ENCODE peak calls at places on chromosomes 3 and 15, in five cellular contexts. G is HL-60, Q is iPS-NIHi11, U is WTC11, I is T-helper 9 cell. V is an unnamed sample.

GRCh38 chr3:49775538-49775937 is 10.8 kb downstream of the IP6K1 start:
- DNase-seq in G (no peak), Q (no peak), U (no peak), I (no peak), V (no peak)

GRCh38 chr3:64685800-64686445 is 1.9 kb downstream of the ADAMTS9 start:
- DNase-seq in G (no peak), Q (peak; percentile 76), U (peak; percentile 91), I (no peak), V (no peak)

GRCh38 chr3:116065496-116065895 is 379.8 kb downstream of the LSAMP start:
- DNase-seq in G (no peak), Q (no peak), U (no peak), I (no peak), V (no peak)

GRCh38 chr3:143562789-143563188 is 285.5 kb downstream of the SLC9A9 start:
- DNase-seq in G (no peak), Q (no peak), U (no peak), I (no peak), V (no peak)

GRCh38 chr15:96347181-96348111 is 16.9 kb downstream of the NR2F2 start:
- DNase-seq in G (peak; percentile 54), Q (no peak), U (peak; percentile 45), I (no peak), V (no peak)

GRCh38 chr3:183711516-183711915 is 13.9 kb downstream of the YEATS2 start:
- DNase-seq in G (no peak), Q (no peak), U (no peak), I (no peak), V (no peak)

GRCh38 chr3:131535131-131535530 is 32.4 kb upstream of the MRPL3 start:
- DNase-seq in G (no peak), Q (no peak), U (no peak), I (no peak), V (no peak)

GRCh38 chr15:73755481-73755880 is 2.3 kb upstream of the INSYN1 start:
- DNase-seq in G (no peak), Q (no peak), U (no peak), I (no peak), V (no peak)

GRCh38 chr15:60120100-60120499 is 116.0 kb downstream of the FOXB1 start:
- DNase-seq in G (no peak), Q (peak; percentile 17), U (peak; percentile 32), I (no peak), V (no peak)

GRCh38 chr3:155321418-155321817 is 27.9 kb upstream of the STRIT1 start:
- DNase-seq in G (no peak), Q (no peak), U (no peak), I (no peak), V (no peak)

GRCh38 chr3:192887047-192887446 is 30.6 kb downstream of the MB21D2 start:
- DNase-seq in G (no peak), Q (no peak), U (no peak), I (no peak), V (no peak)

GRCh38 chr3:144363856-144364255 is 392.2 kb downstream of the DIPK2A start:
- DNase-seq in G (no peak), Q (no peak), U (no peak), I (no peak), V (no peak)

GRCh38 chr3:13025090-13025489 is 48.1 kb downstream of the IQSEC1 start:
- DNase-seq in G (no peak), Q (no peak), U (no peak), I (no peak), V (no peak)

GRCh38 chr15:70503798-70504304 is 259.5 kb downstream of the UACA start:
- DNase-seq in G (no peak), Q (no peak), U (no peak), I (no peak), V (no peak)

GRCh38 chr15:75454471-75455418 is 3.3 kb upstream of the SIN3A start:
- DNase-seq in G (peak; percentile 71), Q (peak; percentile 42), U (peak; percentile 68), I (peak; percentile 78), V (peak; percentile 76)

GRCh38 chr3:163622384-163622783 is 1455.9 kb downstream of the SI start:
- DNase-seq in G (no peak), Q (peak; percentile 48), U (peak; percentile 32), I (no peak), V (no peak)

GRCh38 chr3:4739289-4740236 is 239.7 kb upstream of the BHLHE40 start:
- DNase-seq in G (no peak), Q (no peak), U (no peak), I (no peak), V (no peak)

GRCh38 chr3:133448478-133449122 is 48.7 kb downstream of the BFSP2 start:
- DNase-seq in G (no peak), Q (no peak), U (no peak), I (no peak), V (peak; percentile 63)

GRCh38 chr3:146161725-146162047 is 702 bp upstream of the PLOD2 start:
- DNase-seq in G (no peak), Q (no peak), U (no peak), I (no peak), V (no peak)

GRCh38 chr15:69380100-69380725 is 33.9 kb upstream of the KIF23 start:
- DNase-seq in G (no peak), Q (peak; percentile 68), U (peak; percentile 65), I (no peak), V (no peak)

GRCh38 chr3:37093481-37093880 is 80.9 kb downstream of the LRRFIP2 start:
- DNase-seq in G (no peak), Q (no peak), U (no peak), I (no peak), V (no peak)

GRCh38 chr3:134242649-134243637 is 7.7 kb downstream of the RYK start:
- DNase-seq in G (peak; percentile 57), Q (no peak), U (no peak), I (no peak), V (no peak)

GRCh38 chr15:83284563-83285283 is at the start of gene BNC1:
- DNase-seq in G (no peak), Q (peak; percentile 46), U (peak; percentile 42), I (no peak), V (no peak)

GRCh38 chr15:79595271-79595670 is 163.1 kb downstream of the MINAR1 start:
- DNase-seq in G (no peak), Q (no peak), U (no peak), I (no peak), V (no peak)

V was measured in activated CD4-positive, CD25-positive, alpha-beta regulatory T cell treated with anti-CD3 and anti-CD28 coated beads, Interleukin-2, amount 50 U/mL, for 72 hours.